ENCODE peak calls at places on chromosome 5, in five cellular contexts. J, H, A, Q and G are unnamed samples.

GRCh38 chr5:59357421-59357977 is 536.0 kb downstream of the PDE4D start:
- DNase-seq in J (no peak), H (no peak), A (no peak), Q (no peak), G (no peak)

GRCh38 chr5:165928971-165929370 is 2362.5 kb upstream of the WWC1 start:
- DNase-seq in J (no peak), H (no peak), A (peak; percentile 56), Q (no peak), G (no peak)

GRCh38 chr5:125834438-125835147 is 588.6 kb upstream of the GRAMD2B start:
- DNase-seq in J (no peak), H (no peak), A (no peak), Q (no peak), G (no peak)

GRCh38 chr5:115396079-115396478 is 99.6 kb upstream of the CCDC112 start:
- DNase-seq in J (no peak), H (no peak), A (no peak), Q (no peak), G (no peak)

GRCh38 chr5:54285573-54286124 is 24.7 kb downstream of the ARL15 start:
- DNase-seq in J (no peak), H (no peak), A (no peak), Q (no peak), G (no peak)

GRCh38 chr5:174520420-174521396 is 203.7 kb upstream of the MSX2 start:
- DNase-seq in J (no peak), H (no peak), A (no peak), Q (peak; percentile 23), G (no peak)

GRCh38 chr5:141757402-141757801 is 75.4 kb upstream of the ARAP3 start:
- DNase-seq in J (peak; percentile 75), H (no peak), A (peak; percentile 71), Q (no peak), G (peak; percentile 77)

GRCh38 chr5:170746081-170746951 is 37.2 kb upstream of the GABRP start:
- DNase-seq in J (no peak), H (no peak), A (no peak), Q (no peak), G (no peak)

GRCh38 chr5:6525910-6526309 is 77.3 kb downstream of the UBE2QL1 start:
- DNase-seq in J (peak; percentile 37), H (peak; percentile 50), A (peak; percentile 29), Q (peak; percentile 42), G (peak; percentile 34)

GRCh38 chr5:6430418-6431028 is 18.1 kb upstream of the UBE2QL1 start:
- DNase-seq in J (no peak), H (no peak), A (no peak), Q (no peak), G (no peak)